ENCODE peak calls at places on chromosomes 7 and 10, in nine cellular contexts. V is upper lobe of left lung; B is heart right ventricle; Y is fibroblast of the aortic adventitia; W is MM.1S; Q is adrenal gland; L is CD8-positive, alpha-beta T cell; J is astrocyte of the spinal cord; S is AG09319. R is an unnamed sample.
A peak's percentile ranks its signal among the peaks of the same experiment; 100 is the strongest.

GRCh38 chr7:159094919-159095915 is 49.5 kb downstream of the VIPR2 start:
- DNase-seq in W (no peak), B (no peak), J (no peak), V (no peak), S (no peak), L (no peak), Y (no peak), Q (peak; percentile 27), R (no peak)

GRCh38 chr7:1872191-1873069 is 202.4 kb downstream of the ELFN1 start:
- DNase-seq in S (no peak), Y (no peak), Q (no peak), J (no peak), B (no peak), W (no peak), V (no peak), L (no peak), R (no peak)

GRCh38 chr7:91287685-91288084 is 23.5 kb downstream of the FZD1 start:
- DNase-seq in L (no peak), Y (peak; percentile 26), W (no peak), V (no peak), J (peak; percentile 20), Q (no peak), B (no peak), S (no peak), R (peak; percentile 18)

GRCh38 chr10:1972406-1972805 is 235.1 kb upstream of the ADARB2 start:
- DNase-seq in Q (no peak), V (no peak), S (no peak), Y (no peak), B (no peak), W (no peak), L (no peak), J (no peak), R (no peak)

GRCh38 chr7:156675721-156676120 is 35.1 kb downstream of the RNF32 start:
- DNase-seq in W (no peak), L (no peak), V (no peak), Y (no peak), J (no peak), Q (no peak), S (no peak), B (no peak), R (no peak)

GRCh38 chr7:26705567-26705966 is 158.8 kb downstream of the SKAP2 start:
- DNase-seq in V (no peak), Y (peak; percentile 90), W (no peak), L (no peak), S (peak; percentile 84), Q (peak; percentile 56), B (peak; percentile 9), J (peak; percentile 94), R (peak; percentile 86)

GRCh38 chr10:33248638-33249037 is 85.8 kb downstream of the NRP1 start:
- DNase-seq in Y (peak; percentile 75), L (peak; percentile 21), B (no peak), S (no peak), Q (no peak), V (no peak), J (peak; percentile 93), W (peak; percentile 79), R (peak; percentile 86)

GRCh38 chr7:30829476-30829875 is 58.3 kb downstream of the MINDY4 start:
- DNase-seq in W (no peak), J (no peak), Q (no peak), Y (no peak), L (no peak), S (no peak), V (no peak), B (no peak), R (no peak)

DNA sequence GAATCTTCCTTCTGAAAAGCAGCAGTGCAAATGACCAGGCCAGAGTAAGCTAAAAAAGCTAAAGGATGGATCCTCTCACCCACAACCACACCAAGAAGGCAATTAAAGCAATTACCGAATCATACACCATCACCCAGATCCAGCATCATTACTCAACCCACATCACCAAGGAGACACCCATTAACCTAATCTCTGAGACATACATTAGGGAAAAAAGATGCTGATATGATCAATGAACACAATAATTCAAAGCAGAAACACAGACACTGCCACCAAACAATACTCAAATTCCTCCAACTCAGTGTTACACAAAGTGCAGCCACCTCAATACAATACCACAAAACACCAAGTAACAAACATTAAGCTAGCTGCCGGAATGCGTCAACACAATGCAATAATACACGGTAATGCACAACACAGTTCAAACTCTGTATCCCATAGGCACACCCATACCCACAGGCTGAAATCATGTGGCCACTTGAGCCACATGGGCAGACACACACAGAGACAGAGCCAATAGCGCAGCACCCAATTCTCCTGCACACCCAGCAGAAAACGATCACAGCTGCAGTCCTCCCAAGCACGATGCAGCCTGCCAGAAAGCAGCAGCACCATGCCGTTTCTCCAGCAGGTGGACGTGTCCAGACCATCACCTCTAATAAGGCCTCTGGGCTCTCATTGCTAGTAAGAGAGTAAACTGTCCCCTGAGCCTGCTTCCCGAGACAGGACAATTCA is 21.5 kb downstream of the PAX2 start:
- DNase-seq in L (no peak), V (no peak), J (no peak), W (no peak), B (no peak), S (no peak), Y (no peak), Q (no peak), R (no peak)
- TF ChIP-seq CTCF in L (no peak), V (no peak), J (no peak), W (no peak), B (no peak), S (no peak), Y (no peak), Q (no peak), R (no peak)

GRCh38 chr10:64546073-64546472 is 1024.9 kb downstream of the REEP3 start:
- DNase-seq in L (no peak), W (no peak), B (no peak), V (no peak), J (no peak), Q (no peak), Y (no peak), S (no peak), R (no peak)

DNA sequence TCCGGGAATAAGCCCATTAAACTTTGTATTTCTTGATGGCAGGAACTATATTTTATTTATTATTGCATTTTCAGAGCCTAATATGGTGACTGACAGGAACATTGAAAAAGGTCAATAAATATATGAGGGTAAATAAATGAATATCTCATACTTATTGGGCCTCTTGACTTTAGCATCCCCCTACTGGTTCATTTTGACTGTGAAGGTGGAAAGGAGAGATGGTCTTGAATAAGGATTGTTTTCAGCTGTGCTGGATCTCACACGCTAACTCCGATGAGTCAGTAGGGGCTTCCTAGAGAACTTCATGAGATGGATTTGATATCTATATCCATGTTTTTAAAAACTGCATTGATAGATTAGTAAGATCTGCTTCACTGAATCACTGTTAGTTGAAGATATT is 1026.0 kb downstream of the REEP3 start:
- DNase-seq in J (no peak), L (no peak), B (no peak), V (no peak), W (no peak), S (no peak), Q (no peak), Y (no peak), R (no peak)
- TF ChIP-seq CTCF in J (no peak), L (no peak), B (no peak), V (no peak), W (no peak), S (no peak), Q (no peak), Y (no peak), R (no peak)

GRCh38 chr10:8042864-8043568 is 11.5 kb upstream of the GATA3 start:
- DNase-seq in V (no peak), S (no peak), B (no peak), J (no peak), Q (no peak), W (no peak), L (no peak), Y (no peak), R (no peak)

GRCh38 chr10:8044331-8044907 is 10.1 kb upstream of the GATA3 start:
- DNase-seq in S (no peak), B (no peak), W (no peak), V (no peak), Q (no peak), J (no peak), Y (no peak), L (no peak), R (no peak)

GRCh38 chr10:8044908-8045727 is 9.4 kb upstream of the GATA3 start:
- DNase-seq in W (no peak), Q (no peak), S (no peak), B (no peak), L (no peak), Y (no peak), V (no peak), J (no peak), R (no peak)

GRCh38 chr10:8042032-8042863 is 12.2 kb upstream of the GATA3 start:
- DNase-seq in Y (no peak), S (no peak), V (no peak), J (no peak), Q (no peak), L (no peak), W (no peak), B (no peak), R (no peak)

DNA sequence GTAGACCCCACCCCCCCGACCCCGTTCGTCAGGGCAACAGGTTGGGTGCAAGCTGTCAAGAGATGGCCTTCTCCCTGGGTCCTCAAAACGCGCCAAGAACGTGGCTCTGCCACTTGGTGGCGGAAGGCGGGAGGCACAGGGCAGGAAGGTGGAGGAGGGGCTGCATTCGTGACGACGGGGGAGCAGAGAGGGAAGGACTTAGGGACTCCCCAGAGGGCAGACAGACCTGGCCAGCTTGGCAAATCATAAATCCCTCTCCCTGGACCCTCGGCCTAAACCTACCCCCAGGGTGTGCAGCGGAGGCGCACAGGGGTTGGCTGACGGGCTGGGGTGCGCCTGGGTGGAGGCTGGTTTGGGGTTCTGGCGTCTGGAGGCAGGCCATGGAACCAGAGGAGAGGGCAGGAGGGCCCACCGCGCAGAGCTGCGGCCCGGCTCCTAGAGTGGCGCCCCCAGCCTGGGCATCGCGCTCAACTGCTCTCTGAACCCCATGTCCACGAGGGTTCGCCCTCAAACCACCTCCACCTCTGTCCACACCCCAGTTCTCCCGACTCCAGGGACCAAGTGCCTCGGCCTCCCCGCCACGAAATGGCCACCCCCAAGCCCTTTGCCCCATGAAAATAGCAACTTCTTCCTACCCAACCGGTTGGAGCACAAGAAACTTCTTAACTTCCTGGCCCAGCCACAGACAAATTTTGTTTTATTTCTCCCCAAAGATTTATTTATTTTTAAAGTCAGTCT is 10.8 kb upstream of the GATA3 start:
- DNase-seq in V (no peak), S (no peak), Y (no peak), L (peak; percentile 56), Q (no peak), J (no peak), B (no peak), W (no peak), R (no peak)
- TF ChIP-seq CTCF in V (no peak), S (no peak), Y (no peak), L (no peak), Q (no peak), J (no peak), B (no peak), W (no peak), R (peak; percentile 20)

GRCh38 chr10:93993782-93994668 is at the start of gene PLCE1:
- DNase-seq in W (peak; percentile 66), B (peak; percentile 46), J (no peak), V (peak; percentile 40), Q (peak; percentile 69), L (no peak), S (no peak), Y (peak; percentile 23), R (no peak)

GRCh38 chr10:93993414-93993781 is 333 bp upstream of the PLCE1 start:
- DNase-seq in Y (no peak), B (no peak), J (no peak), V (no peak), L (no peak), S (no peak), Q (no peak), W (no peak), R (no peak)

GRCh38 chr10:93991596-93992284 is 2.0 kb upstream of the PLCE1 start:
- DNase-seq in B (peak; percentile 65), L (no peak), V (peak; percentile 57), W (no peak), S (no peak), J (peak; percentile 80), Y (peak; percentile 83), Q (peak; percentile 75), R (peak; percentile 79)

GRCh38 chr10:93991101-93991500 is 2.6 kb upstream of the PLCE1 start:
- DNase-seq in J (no peak), S (no peak), V (no peak), W (no peak), Y (no peak), Q (no peak), L (no peak), B (no peak), R (no peak)

DNA sequence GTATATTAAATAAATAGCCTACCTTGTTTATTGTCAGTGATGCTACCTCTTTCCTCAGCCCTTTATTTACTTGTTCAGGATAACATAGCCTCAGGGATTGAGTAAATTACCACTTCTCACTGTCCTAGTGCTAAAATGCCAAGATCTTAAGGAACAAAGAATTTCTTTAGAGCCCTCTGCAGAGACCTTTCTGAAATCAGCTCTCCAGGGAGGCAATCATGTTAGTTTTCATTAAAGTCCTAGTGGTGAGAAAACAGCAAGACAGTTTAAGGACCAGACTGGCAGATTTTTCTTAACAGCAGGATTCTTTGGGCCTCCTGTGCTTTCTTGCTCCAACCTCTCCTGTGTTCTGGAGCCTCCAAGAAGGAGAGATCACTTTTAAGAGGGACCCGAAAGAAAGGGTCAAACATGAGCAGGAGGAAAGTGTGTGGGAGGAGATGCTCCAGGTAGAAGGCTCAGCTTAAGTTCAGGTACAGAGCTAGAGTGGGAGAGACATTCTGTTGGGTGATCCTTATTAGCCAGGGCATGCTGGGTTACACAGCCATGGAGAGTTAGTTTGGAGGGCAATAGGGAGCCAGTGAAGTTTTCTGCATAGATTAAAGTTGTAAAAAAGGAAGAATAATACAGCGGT is 1.2 kb upstream of the PLCE1 start:
- DNase-seq in J (peak; percentile 50), V (no peak), Y (no peak), B (no peak), L (no peak), S (no peak), Q (no peak), W (no peak), R (no peak)
- TF ChIP-seq CTCF in J (peak; percentile 21), V (no peak), Y (peak; percentile 37), B (no peak), L (no peak), S (no peak), Q (no peak), W (no peak), R (peak; percentile 43)

R was measured in brain microvascular endothelial cell.